ENCODE peak calls at places on chromosomes 12 and 14, in four cellular contexts. One of them, this sample, is unnamed. For H3K36me3, the result is how much of the 10 kb centered on the place peaks cover.

GRCh38 chr14:64682173-64682710 is 22.0 kb upstream of the PLEKHG3 start:
- DNase-seq in naive thymus-derived CD4-positive, alpha-beta T cell: no peak
- DNase-seq in mesenchymal stem cell: peak
- DNase-seq in H7: peak
- DNase-seq in this sample: peak

GRCh38 chr14:27391331-27391730 is 793.5 kb upstream of the NOVA1 start:
- DNase-seq in naive thymus-derived CD4-positive, alpha-beta T cell: no peak
- DNase-seq in mesenchymal stem cell: peak
- DNase-seq in H7: no peak
- DNase-seq in this sample: no peak

GRCh38 chr12:2891240-2892053 is 756 bp downstream of the TULP3 start:
- DNase-seq in naive thymus-derived CD4-positive, alpha-beta T cell: no peak
- DNase-seq in mesenchymal stem cell: peak
- DNase-seq in H7: peak
- DNase-seq in this sample: peak

GRCh38 chr12:99282670-99283069 is 364.9 kb upstream of the GARIN6 start:
- DNase-seq in naive thymus-derived CD4-positive, alpha-beta T cell: no peak
- DNase-seq in mesenchymal stem cell: no peak
- DNase-seq in H7: no peak
- DNase-seq in this sample: no peak

GRCh38 chr14:104110491-104111209 is 25.1 kb downstream of the ASPG start:
- DNase-seq in naive thymus-derived CD4-positive, alpha-beta T cell: no peak
- DNase-seq in mesenchymal stem cell: no peak
- DNase-seq in H7: peak
- DNase-seq in this sample: no peak

GRCh38 chr12:78835493-78835892 is 29.1 kb upstream of the SYT1 start:
- DNase-seq in naive thymus-derived CD4-positive, alpha-beta T cell: no peak
- DNase-seq in mesenchymal stem cell: no peak
- DNase-seq in H7: no peak
- DNase-seq in this sample: no peak

GRCh38 chr12:96241484-96242256 is 47.5 kb downstream of the ELK3 start:
- DNase-seq in naive thymus-derived CD4-positive, alpha-beta T cell: no peak
- DNase-seq in mesenchymal stem cell: peak
- DNase-seq in H7: no peak
- DNase-seq in this sample: peak

GRCh38 chr12:115223322-115223721 is 539.3 kb upstream of the TBX3 start:
- DNase-seq in naive thymus-derived CD4-positive, alpha-beta T cell: no peak
- DNase-seq in mesenchymal stem cell: peak
- DNase-seq in H7: no peak
- DNase-seq in this sample: peak

GRCh38 chr12:65672441-65672840 is 151.8 kb upstream of the HMGA2 start:
- DNase-seq in naive thymus-derived CD4-positive, alpha-beta T cell: no peak
- DNase-seq in mesenchymal stem cell: no peak
- DNase-seq in H7: no peak
- DNase-seq in this sample: no peak

GRCh38 chr14:79568566-79568965 is 642.7 kb downstream of the DIO2 start:
- DNase-seq in naive thymus-derived CD4-positive, alpha-beta T cell: no peak
- DNase-seq in mesenchymal stem cell: no peak
- DNase-seq in H7: no peak
- DNase-seq in this sample: no peak

GRCh38 chr14:74425525-74426201 is 347 bp downstream of the SYNDIG1L start:
- DNase-seq in naive thymus-derived CD4-positive, alpha-beta T cell: peak
- DNase-seq in mesenchymal stem cell: peak
- DNase-seq in H7: peak
- DNase-seq in this sample: no peak

GRCh38 chr12:117514016-117514415 is 152.6 kb upstream of the NOS1 start:
- DNase-seq in naive thymus-derived CD4-positive, alpha-beta T cell: no peak
- DNase-seq in mesenchymal stem cell: no peak
- DNase-seq in H7: no peak
- DNase-seq in this sample: no peak

GRCh38 chr14:70254476-70254961 is 65.8 kb upstream of the SLC8A3 start:
- DNase-seq in naive thymus-derived CD4-positive, alpha-beta T cell: no peak
- DNase-seq in mesenchymal stem cell: peak
- DNase-seq in H7: peak
- DNase-seq in this sample: no peak

GRCh38 chr12:23221066-23221465 is 596.1 kb downstream of the ETNK1 start:
- DNase-seq in naive thymus-derived CD4-positive, alpha-beta T cell: no peak
- DNase-seq in mesenchymal stem cell: no peak
- DNase-seq in H7: peak
- DNase-seq in this sample: no peak

GRCh38 chr12:88305491-88305890 is 163.4 kb downstream of the TMTC3 start:
- DNase-seq in naive thymus-derived CD4-positive, alpha-beta T cell: no peak
- DNase-seq in mesenchymal stem cell: no peak
- DNase-seq in H7: no peak
- DNase-seq in this sample: no peak

GRCh38 chr12:104526751-104527150 is 70.0 kb downstream of the CHST11 start:
- DNase-seq in naive thymus-derived CD4-positive, alpha-beta T cell: no peak
- DNase-seq in mesenchymal stem cell: no peak
- DNase-seq in H7: no peak
- DNase-seq in this sample: no peak

GRCh38 chr12:93682846-93683261 is 5.7 kb downstream of the CRADD start:
- DNase-seq in naive thymus-derived CD4-positive, alpha-beta T cell: no peak
- DNase-seq in mesenchymal stem cell: no peak
- DNase-seq in H7: no peak
- DNase-seq in this sample: no peak

GRCh38 chr12:68119250-68119649 is 40.3 kb downstream of the IFNG start:
- DNase-seq in naive thymus-derived CD4-positive, alpha-beta T cell: no peak
- DNase-seq in mesenchymal stem cell: no peak
- DNase-seq in H7: no peak
- DNase-seq in this sample: no peak

GRCh38 chr12:79125358-79125757 is 260.8 kb downstream of the SYT1 start:
- DNase-seq in naive thymus-derived CD4-positive, alpha-beta T cell: no peak
- DNase-seq in mesenchymal stem cell: no peak
- DNase-seq in H7: no peak
- DNase-seq in this sample: no peak

GRCh38 chr14:65336191-65336591 is 76.3 kb upstream of the FUT8 start:
- DNase-seq in naive thymus-derived CD4-positive, alpha-beta T cell: peak
- DNase-seq in mesenchymal stem cell: peak
- DNase-seq in H7: no peak
- DNase-seq in this sample: peak

GRCh38 chr12:49801141-49802063 is 26.8 kb downstream of the NCKAP5L start:
- DNase-seq in naive thymus-derived CD4-positive, alpha-beta T cell: no peak
- DNase-seq in mesenchymal stem cell: no peak
- DNase-seq in H7: no peak
- DNase-seq in this sample: no peak

GRCh38 chr12:101795786-101796185 is 35.0 kb downstream of the GNPTAB start:
- DNase-seq in naive thymus-derived CD4-positive, alpha-beta T cell: no peak
- DNase-seq in mesenchymal stem cell: no peak
- DNase-seq in H7: no peak
- DNase-seq in this sample: no peak

GRCh38 chr14:75081835-75082234 is 12.4 kb downstream of the ZC2HC1C start:
- DNase-seq in naive thymus-derived CD4-positive, alpha-beta T cell: no peak
- DNase-seq in mesenchymal stem cell: no peak
- DNase-seq in H7: no peak
- DNase-seq in this sample: no peak

GRCh38 chr14:46902837-46903236 is 251.3 kb upstream of the RPL10L start:
- DNase-seq in naive thymus-derived CD4-positive, alpha-beta T cell: no peak
- DNase-seq in mesenchymal stem cell: no peak
- DNase-seq in H7: no peak
- DNase-seq in this sample: no peak

GRCh38 chr14:32468955-32469354 is 139.9 kb downstream of the AKAP6 start:
- DNase-seq in naive thymus-derived CD4-positive, alpha-beta T cell: no peak
- DNase-seq in mesenchymal stem cell: peak
- DNase-seq in H7: no peak
- DNase-seq in this sample: peak

GRCh38 chr12:66397574-66397973 is 95.3 kb downstream of the HELB start:
- DNase-seq in naive thymus-derived CD4-positive, alpha-beta T cell: no peak
- DNase-seq in mesenchymal stem cell: no peak
- DNase-seq in H7: no peak
- DNase-seq in this sample: no peak

GRCh38 chr14:37428954-37429353 is 166.1 kb downstream of the FOXA1 start:
- DNase-seq in naive thymus-derived CD4-positive, alpha-beta T cell: no peak
- DNase-seq in mesenchymal stem cell: no peak
- DNase-seq in H7: no peak
- DNase-seq in this sample: no peak

GRCh38 chr12:6779667-6780459 is 7.5 kb downstream of the LAG3 start:
- DNase-seq in naive thymus-derived CD4-positive, alpha-beta T cell: no peak
- DNase-seq in mesenchymal stem cell: no peak
- DNase-seq in H7: no peak
- DNase-seq in this sample: no peak

GRCh38 chr12:92582466-92582865 is 120.3 kb upstream of the PLEKHG7 start:
- DNase-seq in naive thymus-derived CD4-positive, alpha-beta T cell: no peak
- DNase-seq in mesenchymal stem cell: no peak
- DNase-seq in H7: no peak
- DNase-seq in this sample: no peak

GRCh38 chr12:42568952-42569916 is 20.3 kb downstream of the PRICKLE1 start:
- DNase-seq in naive thymus-derived CD4-positive, alpha-beta T cell: no peak
- DNase-seq in mesenchymal stem cell: peak
- DNase-seq in H7: no peak
- DNase-seq in this sample: peak

GRCh38 chr12:71840226-71840847 is 778 bp downstream of the TBC1D15 start:
- DNase-seq in naive thymus-derived CD4-positive, alpha-beta T cell: peak
- DNase-seq in mesenchymal stem cell: peak
- DNase-seq in H7: no peak
- DNase-seq in this sample: peak

GRCh38 chr12:81888341-81888740 is 129.2 kb upstream of the PPFIA2 start:
- DNase-seq in naive thymus-derived CD4-positive, alpha-beta T cell: no peak
- DNase-seq in mesenchymal stem cell: peak
- DNase-seq in H7: no peak
- DNase-seq in this sample: no peak

GRCh38 chr12:51726931-51727330 is 121.6 kb downstream of the FIGNL2 start:
- DNase-seq in naive thymus-derived CD4-positive, alpha-beta T cell: no peak
- DNase-seq in mesenchymal stem cell: no peak
- DNase-seq in H7: no peak
- DNase-seq in this sample: no peak

GRCh38 chr12:3250576-3250975 is 173.4 kb downstream of the TSPAN9 start:
- DNase-seq in naive thymus-derived CD4-positive, alpha-beta T cell: no peak
- DNase-seq in mesenchymal stem cell: no peak
- DNase-seq in H7: no peak
- DNase-seq in this sample: no peak

GRCh38 chr14:89504602-89505320 is 87.7 kb upstream of the FOXN3 start:
- DNase-seq in naive thymus-derived CD4-positive, alpha-beta T cell: peak
- DNase-seq in mesenchymal stem cell: peak
- DNase-seq in H7: no peak
- DNase-seq in this sample: peak

GRCh38 chr12:65670775-65671174 is 153.5 kb upstream of the HMGA2 start:
- DNase-seq in naive thymus-derived CD4-positive, alpha-beta T cell: no peak
- DNase-seq in mesenchymal stem cell: peak
- DNase-seq in H7: no peak
- DNase-seq in this sample: no peak

GRCh38 chr14:36208690-36209278 is 32.3 kb upstream of the PTCSC3 start:
- DNase-seq in naive thymus-derived CD4-positive, alpha-beta T cell: no peak
- DNase-seq in mesenchymal stem cell: no peak
- DNase-seq in H7: no peak
- DNase-seq in this sample: no peak

DNA sequence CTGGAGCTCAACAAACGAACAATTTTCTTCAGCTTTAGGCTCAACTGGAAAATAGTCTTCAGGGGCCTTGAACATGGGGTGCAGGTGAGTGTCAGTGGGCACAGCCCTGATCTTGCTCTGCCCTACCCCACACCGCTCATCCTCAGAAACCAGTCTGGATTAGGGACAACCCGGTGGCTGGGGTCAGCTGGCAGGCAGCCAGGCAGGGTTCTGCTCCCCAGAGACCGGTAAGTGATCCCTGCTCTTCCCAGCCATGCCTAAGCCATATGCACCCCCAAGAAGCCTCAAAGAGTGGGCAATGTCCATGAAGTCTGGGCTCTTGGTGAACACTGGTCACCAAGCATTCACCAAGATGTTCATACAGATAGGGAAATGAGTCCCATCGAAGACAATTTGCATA is 64.0 kb upstream of the VASH1 start:
- DNase-seq in naive thymus-derived CD4-positive, alpha-beta T cell: no peak
- DNase-seq in mesenchymal stem cell: no peak
- DNase-seq in H7: no peak
- DNase-seq in this sample: no peak
- H3K36me3 ChIP-seq in naive thymus-derived CD4-positive, alpha-beta T cell: under half
- H3K36me3 ChIP-seq in mesenchymal stem cell: under half
- H3K36me3 ChIP-seq in H7: under half
- H3K36me3 ChIP-seq in this sample: under half

GRCh38 chr14:91416744-91417133 is 881 bp downstream of the CCDC88C start:
- DNase-seq in naive thymus-derived CD4-positive, alpha-beta T cell: peak
- DNase-seq in mesenchymal stem cell: no peak
- DNase-seq in H7: peak
- DNase-seq in this sample: no peak
- H3K4me3 ChIP-seq in naive thymus-derived CD4-positive, alpha-beta T cell: peak
- H3K4me3 ChIP-seq in mesenchymal stem cell: peak
- H3K4me3 ChIP-seq in H7: peak
- H3K4me3 ChIP-seq in this sample: peak

GRCh38 chr14:66677780-66678179 is 169.8 kb downstream of the GPHN start:
- DNase-seq in naive thymus-derived CD4-positive, alpha-beta T cell: no peak
- DNase-seq in mesenchymal stem cell: no peak
- DNase-seq in H7: no peak
- DNase-seq in this sample: no peak
- H3K36me3 ChIP-seq in naive thymus-derived CD4-positive, alpha-beta T cell: under half
- H3K36me3 ChIP-seq in mesenchymal stem cell: under half
- H3K36me3 ChIP-seq in H7: under half
- H3K36me3 ChIP-seq in this sample: under half

GRCh38 chr12:5498806-5499205 is 66.9 kb downstream of the NTF3 start:
- DNase-seq in naive thymus-derived CD4-positive, alpha-beta T cell: no peak
- DNase-seq in mesenchymal stem cell: no peak
- DNase-seq in H7: no peak
- DNase-seq in this sample: no peak
- H3K4me3 ChIP-seq in naive thymus-derived CD4-positive, alpha-beta T cell: no peak
- H3K4me3 ChIP-seq in mesenchymal stem cell: no peak
- H3K4me3 ChIP-seq in H7: no peak
- H3K4me3 ChIP-seq in this sample: no peak

DNA sequence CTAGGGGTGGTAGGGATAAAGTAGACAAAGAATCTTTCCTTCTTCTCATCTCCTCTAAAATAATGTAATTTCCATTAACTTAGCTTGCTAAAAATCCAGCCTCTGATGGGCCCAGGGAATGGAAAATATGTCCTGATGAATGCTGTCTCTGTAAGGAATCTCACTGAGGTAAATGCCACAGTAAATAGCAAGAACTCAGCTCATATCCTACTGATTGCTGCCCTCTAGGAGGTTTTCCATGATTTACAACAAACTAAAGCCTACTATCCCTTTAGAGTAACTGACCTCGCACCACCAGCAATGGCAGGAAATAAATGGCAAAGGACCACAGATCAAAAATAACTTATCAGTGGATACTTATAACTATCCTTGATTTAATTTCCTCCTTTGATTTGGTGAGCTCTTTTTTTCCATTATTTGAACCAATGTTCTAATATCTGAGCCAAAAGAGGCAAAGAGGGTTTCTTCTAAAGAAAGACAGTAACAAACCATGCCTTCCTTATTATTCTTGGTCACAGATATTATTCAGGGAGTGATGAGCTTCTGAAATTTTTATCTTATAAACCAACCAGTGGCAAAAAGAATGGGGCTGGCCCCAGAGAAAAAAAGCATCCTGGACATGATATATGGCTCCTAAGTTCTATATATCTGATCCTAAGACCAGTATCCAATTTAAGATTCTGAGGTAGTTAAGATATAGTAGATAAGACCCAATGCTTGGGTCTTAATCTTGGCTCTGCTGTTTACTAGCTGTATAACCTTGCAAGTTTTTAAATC is 43.7 kb downstream of the SENP1 start:
- DNase-seq in naive thymus-derived CD4-positive, alpha-beta T cell: no peak
- DNase-seq in mesenchymal stem cell: peak
- DNase-seq in H7: peak
- DNase-seq in this sample: no peak
- H3K36me3 ChIP-seq in naive thymus-derived CD4-positive, alpha-beta T cell: under half
- H3K36me3 ChIP-seq in mesenchymal stem cell: under half
- H3K36me3 ChIP-seq in H7: under half
- H3K36me3 ChIP-seq in this sample: under half

This sample was measured in brain microvascular endothelial cell.